ENCODE peak calls at places on chromosomes 5 and 9, in nine cellular contexts. Q is body of pancreas; W is colonic mucosa; X is lung; P is small intestine; F is CD8-positive, alpha-beta T cell; Y is CD8-positive, alpha-beta memory T cell; V is stomach; M is psoas muscle. I is an unnamed sample. For H3K27me3, the result is how much of the 10 kb centered on the place peaks cover.

GRCh38 chr9:88593537-88594185 is 58.7 kb downstream of the NXNL2 start:
- DNase-seq in Q (peak), W (peak), X (peak), P (peak), F (peak), Y (peak), V (peak), M (no peak), I (no peak)

GRCh38 chr5:61139931-61140330 is 22.3 kb downstream of the SMIM15 start:
- DNase-seq in Q (no peak), W (no peak), X (no peak), P (no peak), F (no peak), Y (no peak), V (no peak), M (no peak), I (no peak)

GRCh38 chr9:130042931-130043653 is at the start of gene FNBP1:
- DNase-seq in Q (peak), W (peak), X (peak), P (peak), F (peak), Y (peak), V (peak), M (peak), I (peak)

GRCh38 chr9:116318463-116319271 is 165.1 kb downstream of the PAPPA start:
- DNase-seq in Q (no peak), W (peak), X (no peak), P (no peak), F (no peak), Y (no peak), V (no peak), M (peak), I (peak)

GRCh38 chr5:52783226-52783959 is 4.3 kb upstream of the ITGA1 start:
- DNase-seq in Q (no peak), W (no peak), X (no peak), P (no peak), F (no peak), Y (no peak), V (no peak), M (no peak), I (no peak)

GRCh38 chr9:130364619-130365322 is 80.0 kb upstream of the ASS1 start:
- DNase-seq in Q (no peak), W (no peak), X (no peak), P (no peak), F (no peak), Y (no peak), V (no peak), M (no peak), I (no peak)

GRCh38 chr5:14082523-14082922 is 60.6 kb upstream of the TRIO start:
- DNase-seq in Q (no peak), W (no peak), X (no peak), P (no peak), F (no peak), Y (no peak), V (no peak), M (no peak), I (no peak)

GRCh38 chr5:98906756-98907355 is 22.0 kb downstream of the CHD1 start:
- DNase-seq in Q (no peak), W (no peak), X (no peak), P (no peak), F (no peak), Y (no peak), V (no peak), M (no peak), I (no peak)

GRCh38 chr9:76654575-76654974 is 109.7 kb upstream of the PCA3 start:
- DNase-seq in Q (no peak), W (no peak), X (no peak), P (no peak), F (no peak), Y (no peak), V (no peak), M (no peak), I (no peak)

GRCh38 chr5:61386062-61386800 is 54.2 kb downstream of the ZSWIM6 start:
- DNase-seq in Q (no peak), W (no peak), X (no peak), P (peak), F (no peak), Y (no peak), V (no peak), M (no peak), I (no peak)

GRCh38 chr9:2863831-2864230 is 19.9 kb upstream of the PUM3 start:
- DNase-seq in Q (no peak), W (no peak), X (no peak), P (no peak), F (no peak), Y (no peak), V (no peak), M (no peak), I (no peak)

GRCh38 chr5:95631265-95631957 is 11.5 kb downstream of the GPR150 start:
- DNase-seq in Q (no peak), W (no peak), X (no peak), P (no peak), F (no peak), Y (no peak), V (no peak), M (no peak), I (no peak)

GRCh38 chr9:34556231-34556525 is 33.3 kb downstream of the CNTFR start:
- DNase-seq in Q (no peak), W (no peak), X (no peak), P (no peak), F (no peak), Y (no peak), V (no peak), M (peak), I (no peak)

GRCh38 chr5:126097881-126098280 is 325.3 kb upstream of the GRAMD2B start:
- DNase-seq in Q (no peak), W (no peak), X (no peak), P (no peak), F (no peak), Y (no peak), V (no peak), M (no peak), I (no peak)

GRCh38 chr9:15469406-15469805 is 41.4 kb downstream of the PSIP1 start:
- DNase-seq in Q (no peak), W (no peak), X (no peak), P (no peak), F (no peak), Y (no peak), V (no peak), M (no peak), I (no peak)

GRCh38 chr9:132584616-132585560 is 2.5 kb downstream of the BARHL1 start:
- DNase-seq in Q (no peak), W (no peak), X (no peak), P (no peak), F (no peak), Y (no peak), V (no peak), M (peak), I (no peak)

GRCh38 chr9:132582786-132583583 is 579 bp downstream of the BARHL1 start:
- DNase-seq in Q (no peak), W (no peak), X (no peak), P (no peak), F (no peak), Y (no peak), V (no peak), M (peak), I (no peak)

GRCh38 chr9:132582276-132582785 is at the start of gene BARHL1:
- DNase-seq in Q (no peak), W (no peak), X (no peak), P (no peak), F (no peak), Y (no peak), V (no peak), M (peak), I (no peak)

GRCh38 chr9:132585954-132586829 is 3.8 kb downstream of the BARHL1 start:
- DNase-seq in Q (no peak), W (no peak), X (no peak), P (no peak), F (no peak), Y (no peak), V (no peak), M (peak), I (no peak)

DNA sequence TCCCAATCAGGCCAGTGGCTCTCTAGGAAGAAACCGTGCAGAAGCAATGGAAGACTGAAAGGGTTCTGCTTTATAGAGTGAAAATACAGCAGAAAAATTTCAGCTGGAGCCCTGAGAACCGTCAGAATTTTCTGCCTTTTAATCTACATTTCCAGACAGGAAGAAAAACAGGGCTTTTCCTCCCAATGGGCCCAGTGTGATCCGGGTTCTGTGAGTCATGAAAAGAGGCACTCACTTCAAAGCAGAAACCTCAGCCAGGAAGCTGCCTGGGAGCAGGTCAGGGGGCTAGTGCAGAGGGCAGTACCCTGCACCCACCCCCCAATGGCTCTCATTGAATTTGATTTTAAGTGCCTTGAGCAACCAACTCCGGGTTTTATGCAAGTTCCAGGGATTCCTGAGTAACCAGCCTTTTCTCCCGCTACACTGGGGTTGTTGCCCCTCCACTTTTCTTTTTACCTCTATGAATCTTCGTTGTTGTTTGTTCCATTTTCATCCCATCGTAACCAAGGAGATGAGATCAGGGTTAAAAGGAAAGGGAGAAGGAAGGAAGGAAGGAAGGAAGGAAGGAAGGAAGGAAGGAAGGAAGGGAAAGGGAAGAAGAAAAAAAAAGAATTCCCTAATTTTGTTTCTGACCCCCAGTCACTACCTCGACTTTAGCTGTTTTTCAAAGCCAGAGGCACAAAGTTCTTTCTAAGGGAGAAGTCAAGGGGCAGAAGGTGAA is 1.3 kb downstream of the BARHL1 start:
- DNase-seq in Q (no peak), W (no peak), X (no peak), P (no peak), F (no peak), Y (no peak), V (no peak), M (no peak), I (no peak)
- H3K27me3 ChIP-seq in Q (under half), W (half or more), X (under half), P (half or more), F (half or more), Y (half or more), V (half or more), M (half or more), I (half or more)

GRCh38 chr5:102946414-102946813 is 173.5 kb downstream of the GIN1 start:
- DNase-seq in Q (no peak), W (no peak), X (no peak), P (no peak), F (no peak), Y (no peak), V (no peak), M (no peak), I (no peak)
- H3K4me3 ChIP-seq in Q (no peak), W (no peak), X (no peak), P (no peak), F (no peak), Y (no peak), V (no peak), M (no peak), I (no peak)

DNA sequence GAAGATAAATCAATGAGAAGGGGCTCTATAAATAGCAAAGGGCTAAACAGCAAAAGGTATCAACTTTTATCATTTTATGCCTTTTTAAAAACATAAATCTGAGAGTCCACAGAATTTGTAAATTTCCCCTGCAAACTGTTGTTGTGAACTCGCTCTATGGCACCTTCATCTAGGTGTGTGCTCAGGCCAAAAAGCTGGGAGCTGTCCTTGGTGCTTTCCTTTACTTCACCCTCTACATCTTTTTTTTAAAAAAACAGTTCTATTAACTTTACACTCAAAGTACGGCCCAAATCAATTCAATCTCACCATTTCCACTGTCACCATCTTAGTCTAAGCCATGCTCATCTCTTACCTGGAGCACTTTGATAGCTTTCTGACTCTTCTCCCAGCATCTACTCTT is 108.2 kb upstream of the GPR151 start:
- DNase-seq in Q (no peak), W (no peak), X (no peak), P (no peak), F (no peak), Y (no peak), V (no peak), M (no peak), I (no peak)
- H3K27me3 ChIP-seq in Q (under half), W (under half), X (under half), P (under half), F (under half), Y (under half), V (under half), M (under half), I (under half)

GRCh38 chr9:113375057-113376023 is 1.4 kb downstream of the HDHD3 start:
- DNase-seq in Q (peak), W (peak), X (no peak), P (peak), F (no peak), Y (no peak), V (peak), M (no peak), I (no peak)
- H3K4me3 ChIP-seq in Q (no peak), W (peak), X (no peak), P (peak), F (no peak), Y (peak), V (peak), M (peak), I (peak)

DNA sequence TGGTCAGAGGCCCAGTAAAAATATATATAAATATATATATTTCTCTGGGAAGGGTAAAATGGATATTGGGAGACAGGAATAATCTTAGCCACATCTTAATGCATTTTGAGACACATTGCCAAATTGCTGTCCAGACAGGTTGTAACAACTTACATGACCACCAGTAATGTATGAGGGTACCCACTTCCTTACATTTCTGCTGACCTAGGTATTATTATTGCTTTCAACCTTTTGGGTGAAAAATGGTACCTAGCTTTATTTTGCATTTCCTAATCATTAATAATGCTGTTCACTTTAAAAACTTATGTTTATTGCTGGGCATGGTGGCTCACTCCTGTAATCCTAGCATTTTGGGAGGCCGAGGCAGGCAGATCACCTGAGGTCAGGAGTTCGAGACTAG is 61.5 kb downstream of the MEGF10 start:
- DNase-seq in Q (no peak), W (no peak), X (no peak), P (no peak), F (no peak), Y (no peak), V (no peak), M (no peak), I (no peak)
- H3K27me3 ChIP-seq in Q (under half), W (under half), X (under half), P (under half), F (under half), Y (under half), V (under half), M (under half), I (under half)

DNA sequence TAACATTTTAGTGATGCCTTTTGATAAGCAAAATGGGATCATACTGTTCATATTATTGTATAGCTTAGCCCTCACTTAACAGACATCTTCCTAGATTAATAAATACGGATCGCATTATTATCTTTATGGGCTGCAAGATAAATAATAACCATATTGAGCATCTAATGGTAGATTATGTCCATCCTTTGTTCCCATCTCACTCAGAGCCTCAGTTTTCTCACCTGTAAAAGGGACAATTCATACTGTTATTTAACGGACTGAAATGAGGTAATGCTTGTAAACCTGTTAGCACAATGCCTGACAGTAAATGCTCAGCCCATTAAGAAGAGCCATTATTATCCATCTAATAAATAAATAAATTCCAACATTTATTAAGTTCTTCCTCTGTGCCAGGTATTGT is 3.0 kb upstream of the RPL26L1 start:
- DNase-seq in Q (no peak), W (no peak), X (no peak), P (no peak), F (no peak), Y (no peak), V (no peak), M (no peak), I (no peak)
- H3K4me3 ChIP-seq in Q (no peak), W (no peak), X (no peak), P (no peak), F (no peak), Y (no peak), V (no peak), M (no peak), I (no peak)